ENCODE peak calls at places on chromosomes 12 and 14, in seven cellular contexts. Q is tibial artery, P is AG04450, K is ovary, E is pancreas, S is endodermal cell, R is PC-9. U is an unnamed sample.
A peak's percentile ranks its signal among the peaks of the same experiment; 100 is the strongest.

GRCh38 chr12:122946690-122947271 is 19.5 kb downstream of the ABCB9 start:
- DNase-seq in R (peak; percentile 91), Q (peak; percentile 96), S (no peak), E (peak; percentile 61), P (peak; percentile 97), K (no peak), U (peak; percentile 98)

GRCh38 chr12:1760566-1761382 is 59.6 kb upstream of the LRTM2 start:
- DNase-seq in E (no peak), R (peak; percentile 82), Q (no peak), P (no peak), S (no peak), K (no peak), U (peak; percentile 12)

GRCh38 chr12:3680919-3681594 is 71.9 kb downstream of the CRACR2A start:
- DNase-seq in K (peak; percentile 82), P (no peak), R (no peak), S (no peak), Q (no peak), E (peak; percentile 55), U (no peak)

GRCh38 chr14:77088645-77089044 is 9.4 kb upstream of the CIPC start:
- DNase-seq in K (no peak), Q (no peak), P (no peak), E (no peak), R (no peak), S (peak; percentile 67), U (no peak)

GRCh38 chr12:2489266-2489665 is 305.5 kb upstream of the FKBP4 start:
- DNase-seq in S (peak; percentile 79), P (no peak), E (no peak), Q (no peak), K (no peak), R (no peak), U (no peak)

GRCh38 chr14:104657114-104657524 is 32.3 kb upstream of the INF2 start:
- DNase-seq in P (no peak), S (peak; percentile 44), R (no peak), Q (peak; percentile 66), E (no peak), K (no peak), U (no peak)

GRCh38 chr12:126936181-126936851 is 1330.7 kb upstream of the TMEM132C start:
- DNase-seq in K (no peak), R (peak; percentile 46), S (no peak), E (peak; percentile 77), P (no peak), Q (no peak), U (no peak)

GRCh38 chr12:25372969-25373368 is 122.2 kb upstream of the KRAS start:
- DNase-seq in P (no peak), K (no peak), Q (no peak), S (no peak), E (no peak), R (no peak), U (peak; percentile 42)

GRCh38 chr12:124365726-124366430 is 71.0 kb downstream of the RFLNA start:
- DNase-seq in R (no peak), Q (no peak), K (no peak), E (no peak), P (no peak), S (no peak), U (no peak)

GRCh38 chr14:99120147-99121026 is 151.6 kb downstream of the BCL11B start:
- DNase-seq in E (no peak), Q (peak; percentile 49), P (no peak), R (no peak), S (peak; percentile 33), K (no peak), U (no peak)

GRCh38 chr14:76133103-76133502 is 18.6 kb upstream of the GPATCH2L start:
- DNase-seq in P (no peak), S (peak; percentile 86), R (no peak), K (no peak), Q (no peak), E (no peak), U (peak; percentile 38)

GRCh38 chr14:103123634-103124500 is 606 bp downstream of the TNFAIP2 start:
- DNase-seq in K (peak; percentile 63), S (peak; percentile 85), R (peak; percentile 77), Q (peak; percentile 81), P (no peak), E (no peak), U (no peak)
- TF ChIP-seq CTCF in K (no peak), S (peak; percentile 70), R (peak; percentile 82), Q (peak; percentile 8), P (peak; percentile 29), E (no peak), U (peak; percentile 32)

GRCh38 chr14:61472801-61473376 is 151.5 kb downstream of the PRKCH start:
- DNase-seq in S (peak; percentile 2), E (no peak), P (no peak), K (no peak), Q (no peak), R (no peak), U (no peak)
- H3K27ac ChIP-seq in S (no peak overlapping the region), E (no peak overlapping the region), P (peak overlapping the region; percentile 96), K (no peak overlapping the region), Q (peak overlapping the region; percentile 48), R (peak overlapping the region; percentile 89), U (peak overlapping the region; percentile 43)

DNA sequence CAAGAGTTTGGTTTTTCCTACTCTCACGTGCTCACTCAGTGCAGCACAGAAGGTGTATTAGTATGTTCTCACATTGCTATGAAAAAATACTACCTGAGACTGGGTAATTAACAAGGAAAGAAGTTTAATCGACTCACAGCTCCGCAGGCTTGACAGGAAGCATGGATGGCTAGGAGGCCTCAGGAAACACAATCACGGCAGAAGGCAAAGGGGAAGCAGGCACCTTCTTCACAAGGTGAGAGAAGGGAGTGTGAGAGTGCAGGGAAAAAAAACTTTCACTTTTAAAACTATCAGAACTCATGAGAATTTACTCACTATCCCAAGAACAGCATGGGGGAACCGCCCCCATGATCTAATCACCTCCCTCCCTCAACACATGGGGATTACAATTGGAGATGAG is 185.8 kb upstream of the TMPO start:
- DNase-seq in P (no peak), S (no peak), E (no peak), K (no peak), Q (no peak), R (no peak), U (no peak)
- TF ChIP-seq CTCF in P (no peak), S (no peak), E (no peak), K (no peak), Q (no peak), R (no peak), U (no peak)

DNA sequence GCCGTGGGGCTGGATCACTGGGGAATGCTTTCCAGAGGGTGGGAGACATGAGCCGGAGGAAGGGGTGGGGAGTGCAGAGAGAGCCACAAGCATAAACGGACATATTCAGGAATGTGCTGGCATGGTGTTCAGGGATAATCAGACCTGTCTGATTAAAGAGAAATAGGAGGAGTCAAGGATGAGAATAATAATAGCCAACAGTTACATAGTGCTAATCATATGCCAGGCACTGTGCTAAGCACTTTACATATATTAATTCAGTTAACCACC is 43.7 kb downstream of the LTBP2 start:
- DNase-seq in P (no peak), E (no peak), R (no peak), S (no peak), K (no peak), Q (no peak), U (no peak)
- H3K27ac ChIP-seq in P (no peak overlapping the region), E (no peak overlapping the region), R (peak overlapping the region; percentile 98), S (no peak overlapping the region), K (peak overlapping the region; percentile 63), Q (peak overlapping the region; percentile 80), U (peak overlapping the region; percentile 100)

GRCh38 chr14:36521598-36522345 is 1.7 kb upstream of the NKX2-1 start:
- DNase-seq in P (no peak), K (no peak), Q (no peak), R (no peak), E (no peak), S (peak; percentile 84), U (no peak)

GRCh38 chr14:36522347-36522971 is 2.4 kb upstream of the NKX2-1 start:
- DNase-seq in Q (no peak), R (no peak), K (no peak), S (peak; percentile 82), E (no peak), P (no peak), U (no peak)

GRCh38 chr14:36519431-36520321 is at the start of gene NKX2-1:
- DNase-seq in K (no peak), Q (no peak), P (no peak), R (no peak), E (no peak), S (peak; percentile 87), U (no peak)

GRCh38 chr14:36518586-36519430 is 1.2 kb downstream of the NKX2-1 start:
- DNase-seq in P (no peak), Q (no peak), K (no peak), E (no peak), R (no peak), S (peak; percentile 76), U (no peak)

GRCh38 chr14:36520601-36521525 is 831 bp upstream of the NKX2-1 start:
- DNase-seq in Q (no peak), P (no peak), R (no peak), E (no peak), K (no peak), S (peak; percentile 89), U (peak; percentile 45)
- TF ChIP-seq CTCF in Q (no peak), P (no peak), R (no peak), E (no peak), K (no peak), S (peak; percentile 63), U (peak; percentile 19)

GRCh38 chr14:71507681-71508080 is 424.5 kb upstream of the RGS6 start:
- DNase-seq in E (no peak), Q (no peak), R (no peak), S (no peak), P (no peak), K (no peak), U (no peak)
- H3K27ac ChIP-seq in E (no peak overlapping the region), Q (no peak overlapping the region), R (no peak overlapping the region), S (no peak overlapping the region), P (no peak overlapping the region), K (no peak overlapping the region), U (no peak overlapping the region)

U was measured in RWPE1.